ENCODE peak calls at places on chromosomes 6 and 20, in eight cellular contexts. X is activated CD4-positive, alpha-beta memory T cell treated with anti-CD3 and anti-CD28 coated beads, Interleukin-2, amount 10 ng/mL, durations not matched to agents 7 days and 5 days; Z is activated CD8-positive, alpha-beta memory T cell treated with anti-CD3 and anti-CD28 coated beads for 24 hours; L is fibroblast of gingiva; I is posterior vena cava; V is lower leg skin; Q is adrenal gland; B is hippocampal formation. H is an unnamed sample.

GRCh38 chr20:29744071-29744470 is 1513.4 kb upstream of the DEFB115 start:
- DNase-seq in I (peak; percentile 64), X (no peak), V (no peak), Q (no peak), Z (no peak), L (no peak), B (no peak), H (no peak)

GRCh38 chr20:50594231-50594590 is 84.0 kb downstream of the PTPN1 start:
- DNase-seq in L (no peak), Z (no peak), V (no peak), B (no peak), I (no peak), Q (no peak), X (no peak), H (no peak)

GRCh38 chr6:134510920-134511319 is 193.0 kb upstream of the SGK1 start:
- DNase-seq in X (no peak), Q (peak; percentile 48), Z (no peak), I (no peak), B (no peak), L (no peak), V (no peak), H (no peak)

GRCh38 chr20:46701986-46702385 is 7.5 kb upstream of the SLC2A10 start:
- DNase-seq in X (no peak), I (no peak), Q (no peak), B (no peak), L (no peak), Z (no peak), V (peak; percentile 75), H (no peak)

GRCh38 chr6:5151955-5152401 is 66.8 kb downstream of the PPP1R3G start:
- DNase-seq in L (peak; percentile 31), I (no peak), X (no peak), B (peak; percentile 53), V (no peak), Q (no peak), Z (no peak), H (no peak)

GRCh38 chr6:152263582-152263981 is 373.6 kb downstream of the SYNE1 start:
- DNase-seq in L (no peak), Z (no peak), V (no peak), Q (no peak), B (no peak), X (no peak), I (no peak), H (no peak)

GRCh38 chr6:43702522-43703440 is 15.2 kb upstream of the MRPS18A start:
- DNase-seq in X (peak; percentile 32), V (peak; percentile 98), Q (peak; percentile 96), I (peak; percentile 97), L (peak; percentile 96), Z (no peak), B (no peak), H (peak; percentile 95)

GRCh38 chr6:82741996-82742385 is 323.6 kb downstream of the UBE3D start:
- DNase-seq in Q (no peak), Z (no peak), I (no peak), L (no peak), V (no peak), B (no peak), X (no peak), H (no peak)

GRCh38 chr6:147202516-147203310 is 1.5 kb upstream of the STXBP5 start:
- DNase-seq in V (peak; percentile 94), I (peak; percentile 91), B (peak; percentile 99), L (peak; percentile 97), Z (peak; percentile 83), X (peak; percentile 86), Q (peak; percentile 92), H (peak; percentile 99)

GRCh38 chr20:19723834-19724430 is 34.1 kb upstream of the RIN2 start:
- DNase-seq in L (no peak), B (no peak), Q (no peak), Z (no peak), X (no peak), V (peak; percentile 39), I (no peak), H (no peak)

GRCh38 chr6:157912326-157912725 is 69.3 kb upstream of the SYNJ2 start:
- DNase-seq in X (no peak), Z (no peak), I (no peak), V (no peak), L (peak; percentile 61), Q (no peak), B (peak; percentile 87), H (no peak)

GRCh38 chr6:166419268-166419667 is 36.5 kb upstream of the MPC1 start:
- DNase-seq in Q (no peak), B (no peak), X (peak; percentile 81), I (no peak), V (peak; percentile 76), L (no peak), Z (peak; percentile 80), H (no peak)

GRCh38 chr20:44540834-44541233 is 19.0 kb upstream of the SERINC3 start:
- DNase-seq in Z (no peak), Q (no peak), V (no peak), B (no peak), X (no peak), I (no peak), L (no peak), H (no peak)

GRCh38 chr20:58046311-58046710 is 182.1 kb downstream of the ANKRD60 start:
- DNase-seq in Q (no peak), B (no peak), X (no peak), I (no peak), V (peak; percentile 53), Z (no peak), L (no peak), H (no peak)

GRCh38 chr20:32675223-32675975 is 1.7 kb upstream of the C20orf203 start:
- DNase-seq in I (no peak), L (no peak), V (no peak), X (no peak), Q (no peak), B (no peak), Z (no peak), H (no peak)

GRCh38 chr6:169985121-169986015 is 233.9 kb downstream of the ERMARD start:
- DNase-seq in Z (no peak), V (no peak), Q (no peak), L (no peak), X (no peak), B (no peak), I (no peak), H (no peak)

GRCh38 chr20:4011226-4011975 is 4.0 kb downstream of the RNF24 start:
- DNase-seq in V (no peak), Z (no peak), L (no peak), X (no peak), Q (no peak), I (no peak), B (no peak), H (no peak)